ENCODE peak calls at places on chromosome 20, in ten cellular contexts. V is uterus, N is upper lobe of right lung, A is psoas muscle, P is kidney, M is pancreas, I is ascending aorta, Z is neuronal stem cell, C is H1, O is breast epithelium. Q is an unnamed sample. For H3K4me1, the result is how much of the 10 kb centered on the place peaks cover.

GRCh38 chr20:38227578-38228360 is 32.8 kb downstream of the KIAA1755 start:
- DNase-seq in O (peak), M (no peak), V (no peak), I (no peak), P (no peak), C (no peak), N (peak), Z (no peak), A (no peak), Q (no peak)

GRCh38 chr20:37922016-37922415 is 19.1 kb downstream of the VSTM2L start:
- DNase-seq in I (no peak), N (no peak), M (no peak), O (no peak), Z (no peak), P (no peak), C (no peak), V (no peak), A (no peak), Q (no peak)

GRCh38 chr20:50876063-50876685 is 55.1 kb downstream of the ADNP start:
- DNase-seq in P (no peak), A (no peak), O (peak), N (peak), I (no peak), M (no peak), Z (no peak), C (no peak), V (no peak), Q (no peak)

GRCh38 chr20:58208944-58209343 is 19.5 kb downstream of the ANKRD60 start:
- DNase-seq in N (no peak), V (no peak), I (no peak), O (no peak), Z (no peak), P (no peak), C (no peak), A (no peak), M (no peak), Q (no peak)

GRCh38 chr20:35263609-35264223 is 14.2 kb downstream of the MMP24OS start:
- DNase-seq in C (no peak), Z (no peak), N (peak), O (no peak), I (no peak), M (peak), A (no peak), V (no peak), P (peak), Q (no peak)

GRCh38 chr20:1434571-1435336 is 31.9 kb downstream of the NSFL1C start:
- DNase-seq in N (no peak), O (no peak), V (no peak), M (peak), Z (no peak), I (no peak), P (no peak), A (no peak), C (no peak), Q (peak)

GRCh38 chr20:52192296-52193007 is 873 bp upstream of the ZFP64 start:
- DNase-seq in P (no peak), V (no peak), O (no peak), N (peak), Z (peak), M (no peak), A (no peak), C (no peak), I (no peak), Q (no peak)

GRCh38 chr20:13436530-13436929 is 202.2 kb downstream of the TASP1 start:
- DNase-seq in M (no peak), I (no peak), O (no peak), Z (no peak), A (no peak), P (no peak), V (no peak), C (no peak), N (no peak), Q (no peak)

GRCh38 chr20:14865731-14866130 is 528.3 kb upstream of the FLRT3 start:
- DNase-seq in N (no peak), I (no peak), C (no peak), O (no peak), V (no peak), A (no peak), Z (no peak), P (no peak), M (no peak), Q (no peak)

GRCh38 chr20:58634818-58635665 is 16.0 kb upstream of the STX16 start:
- DNase-seq in P (peak), I (peak), Z (no peak), O (no peak), C (no peak), A (no peak), M (no peak), V (peak), N (peak), Q (no peak)

GRCh38 chr20:58895796-58896180 is 43.3 kb downstream of the GNAS start:
- DNase-seq in V (no peak), Z (no peak), M (no peak), A (peak), O (no peak), C (no peak), I (no peak), N (no peak), P (no peak), Q (no peak)

GRCh38 chr20:53834749-53835148 is 235.6 kb downstream of the BCAS1 start:
- DNase-seq in Z (no peak), I (no peak), P (no peak), A (no peak), V (no peak), O (no peak), M (no peak), C (no peak), N (no peak), Q (no peak)

GRCh38 chr20:53832499-53832898 is 237.9 kb downstream of the BCAS1 start:
- DNase-seq in N (no peak), I (no peak), P (no peak), Z (no peak), M (no peak), V (no peak), C (no peak), O (no peak), A (no peak), Q (no peak)

GRCh38 chr20:53831812-53832211 is 238.2 kb upstream of the ZNF217 start:
- DNase-seq in O (no peak), C (no peak), N (no peak), A (no peak), V (no peak), I (no peak), M (no peak), P (no peak), Z (no peak), Q (no peak)

GRCh38 chr20:53833333-53834043 is 236.9 kb downstream of the BCAS1 start:
- DNase-seq in P (no peak), A (no peak), O (no peak), V (no peak), N (no peak), I (no peak), C (no peak), Z (no peak), M (no peak), Q (no peak)

GRCh38 chr20:53834044-53834442 is 236.4 kb downstream of the BCAS1 start:
- DNase-seq in A (no peak), M (no peak), N (no peak), V (no peak), I (no peak), O (no peak), Z (no peak), P (no peak), C (no peak), Q (peak)
- H3K4me1 ChIP-seq in A (under half), M (under half), N (under half), V (under half), I (under half), O (under half), Z (under half), P (under half), C (under half), Q (under half)

GRCh38 chr20:20821496-20822260 is 109.2 kb upstream of the RALGAPA2 start:
- DNase-seq in C (no peak), A (no peak), I (no peak), Z (no peak), M (no peak), V (no peak), N (no peak), P (no peak), O (no peak), Q (no peak)

GRCh38 chr20:20820104-20820503 is 107.7 kb upstream of the RALGAPA2 start:
- DNase-seq in N (no peak), Z (no peak), I (no peak), V (no peak), A (no peak), M (no peak), O (no peak), P (no peak), C (no peak), Q (no peak)

GRCh38 chr20:20823469-20823868 is 111.0 kb upstream of the RALGAPA2 start:
- DNase-seq in V (no peak), P (no peak), O (no peak), A (no peak), N (no peak), Z (no peak), I (no peak), M (no peak), C (no peak), Q (no peak)

GRCh38 chr20:20816969-20817368 is 104.5 kb upstream of the RALGAPA2 start:
- DNase-seq in A (no peak), P (no peak), O (no peak), N (no peak), M (no peak), V (no peak), Z (no peak), I (no peak), C (no peak), Q (no peak)

DNA sequence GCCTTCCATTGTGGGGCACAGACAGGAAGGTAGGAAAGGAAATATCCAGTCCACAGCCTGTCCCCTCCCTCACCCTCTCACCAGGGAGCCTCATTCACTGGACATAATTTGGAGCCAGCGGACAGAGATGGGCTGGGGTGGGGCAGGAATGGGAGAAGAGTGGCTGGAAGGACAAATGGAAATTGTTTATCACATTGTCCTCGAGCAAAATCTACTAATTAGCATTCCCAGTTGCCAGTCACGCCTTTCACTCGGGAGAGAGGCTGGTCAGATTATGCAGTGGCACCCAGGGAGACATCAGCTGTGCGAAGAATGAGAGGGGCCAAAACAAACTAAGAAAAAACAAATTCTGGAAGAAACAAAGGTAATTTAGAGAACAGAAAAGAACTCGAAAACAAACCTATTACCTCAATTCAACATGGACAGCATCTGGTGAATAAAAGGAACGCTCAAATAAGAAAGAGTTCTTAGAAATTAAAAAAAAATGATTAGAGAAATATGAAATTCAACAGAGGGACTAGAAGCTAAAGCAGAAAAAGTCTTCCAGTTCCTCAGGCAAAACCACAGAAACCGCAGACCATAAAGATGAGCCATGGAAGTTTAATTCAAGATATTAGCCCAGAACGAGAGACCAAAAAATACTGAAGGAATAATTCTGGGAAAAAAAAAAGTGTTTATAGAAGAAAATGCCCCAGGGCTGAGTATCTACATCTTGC is 108.5 kb upstream of the RALGAPA2 start:
- DNase-seq in Z (no peak), M (no peak), P (no peak), N (no peak), I (no peak), O (no peak), V (no peak), A (no peak), C (no peak), Q (no peak)
- H3K27ac ChIP-seq in Z (no peak), M (no peak), P (no peak), N (no peak), I (no peak), O (no peak), V (no peak), A (no peak), C (no peak), Q (no peak)

DNA sequence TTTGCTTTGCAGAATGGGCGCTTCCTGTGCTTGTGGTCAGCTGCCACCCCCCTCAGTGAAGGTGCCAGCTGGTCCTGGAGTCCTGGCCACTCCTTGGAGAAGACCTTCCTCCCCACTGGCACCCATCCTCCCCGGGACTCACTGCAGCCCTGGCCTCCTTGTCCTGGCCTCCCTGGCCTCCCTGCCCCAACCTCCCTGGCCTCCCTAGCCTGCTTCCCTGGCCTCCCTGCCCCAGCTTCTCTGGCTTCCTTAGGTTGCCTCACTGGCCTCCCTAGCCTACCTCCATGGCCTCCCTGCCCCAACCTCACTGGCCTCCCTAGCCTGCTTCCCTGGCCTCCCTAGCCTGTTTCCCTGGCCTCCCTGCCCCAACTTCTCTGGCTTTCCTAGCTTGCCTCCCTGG is 297.8 kb downstream of the CDH4 start:
- DNase-seq in A (no peak), O (no peak), C (no peak), Z (no peak), I (no peak), N (no peak), P (peak), M (no peak), V (no peak), Q (no peak)
- H3K4me3 ChIP-seq in A (no peak), O (no peak), C (no peak), Z (no peak), I (no peak), N (no peak), P (no peak), M (no peak), V (no peak), Q (no peak)

GRCh38 chr20:4427936-4428581 is 293.6 kb upstream of the PRND start:
- DNase-seq in P (no peak), I (no peak), M (no peak), A (no peak), C (no peak), O (no peak), N (no peak), V (no peak), Z (peak), Q (no peak)
- H3K4me1 ChIP-seq in P (under half), I (under half), M (under half), A (under half), C (under half), O (under half), N (under half), V (under half), Z (under half), Q (under half)

DNA sequence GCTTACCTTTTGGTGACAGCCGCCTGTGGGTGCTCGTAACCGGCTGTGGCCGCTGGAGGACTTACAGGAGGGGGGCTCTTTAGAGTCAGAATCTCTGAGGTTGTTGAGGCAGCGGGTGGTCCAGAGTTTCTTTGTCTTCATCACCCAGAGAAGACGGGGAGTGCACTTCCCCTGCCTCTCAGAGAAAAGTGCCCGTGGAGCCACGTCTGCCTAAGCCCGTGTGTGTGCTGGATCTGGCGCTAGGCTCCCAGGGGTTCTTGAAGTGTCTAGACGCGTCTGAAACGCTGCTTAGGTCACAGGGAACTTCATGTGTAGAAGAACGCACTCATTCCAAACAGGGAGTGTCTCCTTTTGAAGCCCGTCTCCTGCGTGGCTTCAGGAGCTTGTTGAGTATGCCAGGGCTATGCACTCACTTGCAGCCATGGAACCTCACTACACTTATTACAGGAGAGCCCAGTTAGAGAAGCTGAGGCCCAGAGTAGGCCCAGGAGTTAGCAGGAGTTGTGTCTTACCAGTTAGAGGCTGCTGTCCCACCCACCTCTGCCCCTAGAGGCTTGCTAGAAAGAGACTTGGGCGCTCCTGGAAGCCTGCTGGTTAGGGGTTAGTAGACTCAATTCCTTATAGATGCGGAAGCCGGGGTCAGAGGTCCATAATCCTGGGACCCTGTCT is 1.3 kb downstream of the LSM14B start:
- DNase-seq in I (no peak), A (no peak), N (no peak), V (no peak), C (no peak), P (no peak), Z (no peak), O (no peak), M (no peak), Q (no peak)
- H3K27ac ChIP-seq in I (peak), A (peak), N (peak), V (peak), C (no peak), P (no peak), Z (no peak), O (peak), M (peak), Q (no peak)

Q was measured in SJSA1.